ENCODE peak calls at places on chromosomes 2 and 18, in ten cellular contexts. J is sigmoid colon, V is tibial nerve, I is H1, G is A549, W is SK-N-SH, F is transverse colon, P is HepG2, H is upper lobe of left lung, L is stomach. K is an unnamed sample.

GRCh38 chr2:168848220-168848619 is 42.0 kb downstream of the SPC25 start:
- DNase-seq in F (no peak), H (no peak), I (no peak), W (peak; percentile 17), J (no peak), L (no peak), G (no peak), P (no peak), V (no peak), K (no peak)

GRCh38 chr2:17083902-17084301 is 418.3 kb upstream of the CYRIA start:
- DNase-seq in I (no peak), H (no peak), P (no peak), J (no peak), F (no peak), V (no peak), L (no peak), W (peak; percentile 50), G (no peak), K (no peak)

GRCh38 chr2:96962567-96963203 is 23.7 kb downstream of the FAM178B start:
- DNase-seq in L (no peak), V (no peak), G (no peak), F (peak; percentile 32), P (no peak), J (no peak), H (no peak), I (no peak), W (no peak), K (no peak)

GRCh38 chr2:85215074-85216050 is 82.2 kb downstream of the TCF7L1 start:
- DNase-seq in F (peak; percentile 12), W (peak; percentile 87), J (no peak), L (no peak), I (no peak), P (peak; percentile 27), V (peak; percentile 6), H (no peak), G (no peak), K (no peak)

GRCh38 chr18:43031169-43031568 is 84.3 kb downstream of the RIT2 start:
- DNase-seq in W (no peak), F (no peak), L (no peak), J (no peak), P (no peak), I (no peak), V (no peak), G (no peak), H (no peak), K (no peak)

GRCh38 chr2:113175101-113175628 is 1.4 kb downstream of the PSD4 start:
- DNase-seq in J (no peak), W (no peak), G (no peak), V (no peak), I (no peak), H (no peak), F (peak; percentile 68), L (peak; percentile 48), P (no peak), K (no peak)

GRCh38 chr2:230669386-230669935 is 43.2 kb upstream of the CAB39 start:
- DNase-seq in L (no peak), V (no peak), H (no peak), I (no peak), F (no peak), W (no peak), J (no peak), G (no peak), P (no peak), K (no peak)

GRCh38 chr18:11887305-11888262 is 20.5 kb downstream of the MPPE1 start:
- DNase-seq in G (peak; percentile 6), L (no peak), W (no peak), I (no peak), J (no peak), F (peak; percentile 39), H (peak; percentile 61), V (no peak), P (peak; percentile 60), K (no peak)

GRCh38 chr2:71353247-71353646 is 21.7 kb downstream of the ZNF638 start:
- DNase-seq in V (no peak), H (no peak), W (no peak), P (no peak), I (no peak), J (no peak), L (no peak), G (no peak), F (no peak), K (no peak)

GRCh38 chr2:182554950-182555349 is 128.1 kb upstream of the PDE1A start:
- DNase-seq in W (peak; percentile 9), F (no peak), H (no peak), G (no peak), J (no peak), V (no peak), I (no peak), P (no peak), L (no peak), K (no peak)

GRCh38 chr2:149972039-149972438 is 384.5 kb upstream of the MMADHC start:
- DNase-seq in V (no peak), I (no peak), G (no peak), L (no peak), J (no peak), H (no peak), W (no peak), F (no peak), P (no peak), K (no peak)

GRCh38 chr2:207334631-207335371 is 169.1 kb upstream of the KLF7 start:
- DNase-seq in G (peak; percentile 72), J (peak; percentile 88), P (no peak), I (peak; percentile 79), L (peak; percentile 53), V (peak; percentile 51), W (no peak), F (peak; percentile 47), H (peak; percentile 76), K (peak; percentile 60)

GRCh38 chr18:22277758-22278157 is 108.4 kb downstream of the GATA6 start:
- DNase-seq in F (no peak), V (no peak), H (no peak), P (no peak), J (no peak), I (no peak), W (no peak), G (no peak), L (no peak), K (no peak)

GRCh38 chr2:54590216-54590961 is 133.1 kb upstream of the EML6 start:
- DNase-seq in J (no peak), V (no peak), W (no peak), L (no peak), I (no peak), F (no peak), P (no peak), H (no peak), G (no peak), K (no peak)
- H3K4me1 ChIP-seq in J (no peaks in the 10 kb centered on the region), V (no peaks in the 10 kb centered on the region), W (peaks cover 34% of the 10 kb centered on the region), L (peaks cover 90% of the 10 kb centered on the region), I (peaks cover 10% of the 10 kb centered on the region), F (peaks cover 29% of the 10 kb centered on the region), P (peaks cover 88% of the 10 kb centered on the region), H (peaks cover 50% of the 10 kb centered on the region), G (peaks cover 67% of the 10 kb centered on the region), K (peaks cover 12% of the 10 kb centered on the region)

GRCh38 chr2:63980794-63981193 is 38.4 kb downstream of the VPS54 start:
- DNase-seq in G (no peak), I (no peak), F (no peak), J (no peak), P (no peak), H (no peak), W (no peak), L (no peak), V (no peak), K (no peak)

GRCh38 chr2:63982335-63982734 is 36.9 kb downstream of the VPS54 start:
- DNase-seq in F (no peak), I (no peak), W (no peak), H (no peak), V (no peak), P (no peak), J (no peak), L (no peak), G (no peak), K (no peak)

GRCh38 chr2:63981702-63982103 is 37.5 kb downstream of the VPS54 start:
- DNase-seq in J (no peak), G (no peak), P (peak; percentile 73), F (no peak), W (no peak), V (no peak), L (no peak), I (no peak), H (no peak), K (no peak)

GRCh38 chr2:63984606-63985359 is 34.4 kb downstream of the VPS54 start:
- DNase-seq in V (no peak), P (peak; percentile 94), J (no peak), F (no peak), L (no peak), I (no peak), H (no peak), G (no peak), W (no peak), K (no peak)

DNA sequence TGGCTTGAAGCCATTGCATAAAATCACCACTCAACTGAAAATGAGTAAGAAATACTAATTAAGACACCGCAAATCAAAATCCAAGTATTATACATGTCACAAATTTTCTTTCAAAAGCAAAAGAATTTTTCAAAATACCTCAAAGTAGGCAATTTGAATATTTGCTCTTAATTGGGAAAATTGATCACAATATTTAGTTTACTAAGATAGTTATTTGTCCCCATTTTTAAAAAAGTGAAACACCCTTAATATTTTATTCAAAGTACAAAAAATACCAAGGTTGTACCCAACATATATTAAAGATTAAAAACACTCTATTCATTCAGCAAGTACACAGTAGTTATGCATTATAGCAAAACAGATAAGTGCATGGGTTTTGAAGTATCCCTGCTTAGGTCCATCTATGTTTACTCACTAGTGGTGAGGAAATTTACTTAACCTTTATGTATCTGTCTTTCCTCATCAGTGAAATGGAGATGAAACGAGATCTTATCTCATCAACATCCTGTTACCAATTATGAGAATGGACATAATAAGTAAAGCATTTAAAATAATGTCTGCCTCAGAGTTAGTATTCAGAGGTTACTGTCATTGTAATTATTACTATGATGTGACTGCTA is 35.1 kb downstream of the VPS54 start:
- DNase-seq in L (no peak), H (no peak), I (no peak), F (no peak), G (no peak), W (peak; percentile 31), P (peak; percentile 98), V (no peak), J (no peak), K (no peak)
- TF ChIP-seq EP300 in L (no peak), H (no peak), I (no peak), F (no peak), G (no peak), W (peak; percentile 49), P (peak; percentile 80), V (no peak), J (no peak), K (no peak)

DNA sequence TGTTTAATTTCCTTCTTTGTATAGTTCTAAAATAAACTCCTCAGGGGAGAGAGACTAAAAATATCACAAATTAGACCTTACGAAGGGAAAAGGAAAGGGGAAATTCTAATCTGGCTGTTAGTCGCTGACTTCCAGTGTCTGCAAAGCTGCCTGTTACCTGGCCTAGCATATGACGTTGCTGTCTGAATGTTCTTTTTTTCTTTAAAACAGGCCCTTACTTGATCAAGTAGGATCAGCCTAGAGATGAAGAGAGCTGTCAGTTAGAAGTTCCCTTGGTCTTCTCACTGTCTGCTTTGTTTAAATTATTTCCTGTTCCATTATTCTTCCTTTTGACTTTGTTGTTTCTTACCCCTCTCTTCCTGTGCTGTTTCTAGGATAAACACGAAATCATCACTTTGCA is 11.2 kb downstream of the NCK2 start:
- DNase-seq in F (no peak), L (no peak), I (no peak), H (no peak), G (no peak), V (no peak), W (no peak), P (no peak), J (no peak), K (no peak)
- H3K4me1 ChIP-seq in F (peaks cover 17% of the 10 kb centered on the region), L (peaks cover 83% of the 10 kb centered on the region), I (peaks cover 24% of the 10 kb centered on the region), H (peaks cover 28% of the 10 kb centered on the region), G (no peaks in the 10 kb centered on the region), V (no peaks in the 10 kb centered on the region), W (peaks cover 5% of the 10 kb centered on the region), P (peaks cover 5% of the 10 kb centered on the region), J (no peaks in the 10 kb centered on the region), K (peaks cover 17% of the 10 kb centered on the region)

GRCh38 chr2:43414586-43415125 is 181.2 kb downstream of the THADA start:
- DNase-seq in P (no peak), W (no peak), F (no peak), G (no peak), I (no peak), L (no peak), H (no peak), V (no peak), J (no peak), K (no peak)
- TF ChIP-seq EP300 in P (no peak), W (no peak), F (no peak), G (no peak), I (no peak), L (no peak), H (no peak), V (no peak), J (no peak), K (no peak)

K was measured in ovary.